ENCODE peak calls at places on chromosome 18, in four cellular contexts. I is esophagus squamous epithelium, Z is colonic mucosa, N is body of pancreas. Y is an unnamed sample.

GRCh38 chr18:23802817-23803216 is 113.6 kb downstream of the LAMA3 start:
- DNase-seq in I (no peak), N (no peak), Z (no peak), Y (no peak)

GRCh38 chr18:62558015-62558663 is 35.3 kb downstream of the ZCCHC2 start:
- DNase-seq in N (no peak), I (no peak), Z (no peak), Y (no peak)

GRCh38 chr18:44569391-44570055 is 111.2 kb upstream of the SETBP1 start:
- DNase-seq in N (no peak), I (no peak), Z (no peak), Y (no peak)

GRCh38 chr18:62634991-62635630 is 80.2 kb upstream of the PHLPP1 start:
- DNase-seq in Z (no peak), N (no peak), I (no peak), Y (no peak)

GRCh38 chr18:23330423-23330822 is 122.7 kb upstream of the RIOK3 start:
- DNase-seq in I (no peak), N (no peak), Z (no peak), Y (peak; percentile 47)

GRCh38 chr18:57819671-57820460 is 16.8 kb upstream of the ATP8B1 start:
- DNase-seq in N (peak; percentile 93), I (no peak), Z (peak; percentile 89), Y (no peak)

GRCh38 chr18:13932285-13933025 is 17.1 kb upstream of the MC2R start:
- DNase-seq in I (no peak), N (no peak), Z (no peak), Y (no peak)

GRCh38 chr18:33210575-33211189 is 229.8 kb downstream of the CCDC178 start:
- DNase-seq in I (no peak), Z (no peak), N (no peak), Y (no peak)

GRCh38 chr18:3924455-3924854 is 474.5 kb downstream of the TGIF1 start:
- DNase-seq in Z (no peak), N (no peak), I (no peak), Y (no peak)

GRCh38 chr18:24076950-24077349 is 61.9 kb upstream of the CABYR start:
- DNase-seq in I (no peak), Z (no peak), N (no peak), Y (no peak)

GRCh38 chr18:13235326-13235937 is 16.9 kb downstream of the LDLRAD4 start:
- DNase-seq in N (no peak), I (no peak), Z (no peak), Y (no peak)

GRCh38 chr18:74013955-74014354 is 133.7 kb downstream of the FBXO15 start:
- DNase-seq in N (no peak), Z (no peak), I (no peak), Y (peak; percentile 6)

GRCh38 chr18:44912740-44913478 is 232.2 kb downstream of the SETBP1 start:
- DNase-seq in N (no peak), I (no peak), Z (no peak), Y (no peak)

GRCh38 chr18:22841840-22842239 is 91.3 kb upstream of the RBBP8 start:
- DNase-seq in Z (no peak), N (no peak), I (no peak), Y (no peak)

GRCh38 chr18:2410688-2411087 is 160.6 kb downstream of the METTL4 start:
- DNase-seq in Z (no peak), N (no peak), I (no peak), Y (no peak)

GRCh38 chr18:26405190-26405781 is 143.1 kb downstream of the KCTD1 start:
- DNase-seq in N (peak; percentile 44), I (no peak), Z (no peak), Y (no peak)

GRCh38 chr18:79630266-79631095 is 49.1 kb upstream of the CTDP1 start:
- DNase-seq in I (no peak), N (no peak), Z (no peak), Y (no peak)

GRCh38 chr18:10233082-10233875 is 221.2 kb upstream of the APCDD1 start:
- DNase-seq in I (no peak), Z (no peak), N (no peak), Y (no peak)

GRCh38 chr18:41075212-41075611 is 879.8 kb upstream of the PIK3C3 start:
- DNase-seq in Z (no peak), N (no peak), I (no peak), Y (no peak)

GRCh38 chr18:60543646-60544045 is 171.1 kb upstream of the MC4R start:
- DNase-seq in I (no peak), Z (no peak), N (no peak), Y (no peak)

GRCh38 chr18:784470-785172 is 27.4 kb downstream of the YES1 start:
- DNase-seq in Z (no peak), N (no peak), I (no peak), Y (no peak)

GRCh38 chr18:62294073-62294472 is 31.0 kb upstream of the TNFRSF11A start:
- DNase-seq in Z (no peak), N (no peak), I (no peak), Y (no peak)

GRCh38 chr18:22253156-22253555 is 83.8 kb downstream of the GATA6 start:
- DNase-seq in Z (no peak), N (no peak), I (no peak), Y (no peak)

DNA sequence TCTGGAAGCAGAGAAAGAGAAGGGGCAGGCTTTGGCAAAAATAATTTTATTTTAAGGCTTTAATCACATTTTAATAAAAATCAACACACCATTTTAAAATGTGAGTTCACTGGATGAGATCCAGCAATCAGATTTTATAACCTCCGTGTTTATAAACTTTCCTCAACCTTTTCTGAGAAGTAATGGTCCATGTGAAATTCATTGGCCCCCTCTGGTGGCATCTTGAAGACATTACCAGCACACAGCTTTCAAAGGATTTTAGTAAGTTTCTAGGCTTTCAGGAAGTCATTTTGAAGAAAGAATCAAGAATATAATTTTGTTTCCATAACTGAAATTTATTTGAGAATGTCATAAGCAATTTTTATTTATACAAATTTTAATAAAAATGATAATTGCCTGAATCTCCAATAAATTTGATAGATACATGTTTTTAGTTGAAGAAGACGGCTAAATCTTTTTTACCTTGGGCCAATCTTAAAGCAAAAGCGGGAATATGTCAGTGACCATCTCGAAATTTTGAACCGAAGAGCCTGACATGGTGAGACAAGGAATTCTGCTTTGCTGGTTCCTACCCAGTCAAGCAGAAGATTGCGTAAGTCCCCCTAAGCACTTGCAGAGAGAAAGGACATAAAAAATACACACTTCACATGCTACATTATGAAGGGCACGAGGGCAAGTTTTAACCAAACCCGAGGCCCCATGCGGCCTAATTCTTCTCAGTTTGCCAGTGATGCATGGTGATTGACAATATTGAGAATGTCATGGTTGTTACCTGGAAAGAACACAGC is 128.4 kb upstream of the CBLN2 start:
- DNase-seq in I (no peak), Z (no peak), N (no peak), Y (peak; percentile 14)
- H3K4me3 ChIP-seq in I (no peak overlapping the region), Z (no peak overlapping the region), N (no peak overlapping the region), Y (no peak overlapping the region)

GRCh38 chr18:48941672-48942071 is 9.1 kb downstream of the SMAD7 start:
- DNase-seq in Z (no peak), N (peak; percentile 41), I (no peak), Y (no peak)

GRCh38 chr18:48943333-48943732 is 7.4 kb downstream of the SMAD7 start:
- DNase-seq in N (no peak), I (no peak), Z (no peak), Y (no peak)

GRCh38 chr18:48942086-48942485 is 8.7 kb downstream of the SMAD7 start:
- DNase-seq in N (no peak), I (no peak), Z (no peak), Y (no peak)

GRCh38 chr18:48943736-48944527 is 6.8 kb downstream of the SMAD7 start:
- DNase-seq in Z (peak; percentile 46), I (no peak), N (no peak), Y (no peak)

DNA sequence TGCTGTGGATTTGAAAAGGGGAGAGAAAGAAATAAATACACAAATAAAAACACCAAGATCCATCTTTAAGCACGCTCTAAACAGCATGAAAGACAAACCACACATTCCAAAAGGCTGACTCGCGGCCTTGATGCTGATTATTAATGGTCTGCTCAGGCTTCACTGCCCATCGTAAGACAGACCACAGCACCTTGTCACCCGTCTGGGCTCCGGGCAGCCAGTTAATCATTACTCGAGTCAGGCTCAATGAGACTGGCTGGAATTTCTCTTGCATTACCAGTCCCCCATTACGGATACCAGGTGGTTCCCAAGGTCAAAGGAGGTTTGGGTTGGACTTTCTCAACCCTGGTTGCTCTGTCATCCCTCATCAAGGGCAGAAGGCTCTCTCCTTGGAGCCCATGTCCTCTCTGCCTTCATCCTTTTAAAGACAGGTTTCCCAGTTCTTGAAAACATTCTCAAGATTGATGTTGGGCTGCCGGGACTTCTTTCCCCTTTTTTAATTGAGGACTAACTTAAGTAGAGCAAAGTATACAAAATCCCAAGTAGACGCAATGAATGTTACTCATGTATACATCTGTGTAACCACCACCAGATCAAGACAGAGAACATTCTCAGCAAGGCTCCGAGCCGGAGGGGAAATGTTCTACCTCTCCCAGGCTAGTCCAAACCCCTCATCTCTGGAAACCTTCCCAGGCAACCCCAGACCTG is 8.1 kb downstream of the SMAD7 start:
- DNase-seq in N (peak; percentile 83), Z (no peak), I (no peak), Y (no peak)
- H3K4me3 ChIP-seq in N (no peak overlapping the region), Z (no peak overlapping the region), I (no peak overlapping the region), Y (no peak overlapping the region)

DNA sequence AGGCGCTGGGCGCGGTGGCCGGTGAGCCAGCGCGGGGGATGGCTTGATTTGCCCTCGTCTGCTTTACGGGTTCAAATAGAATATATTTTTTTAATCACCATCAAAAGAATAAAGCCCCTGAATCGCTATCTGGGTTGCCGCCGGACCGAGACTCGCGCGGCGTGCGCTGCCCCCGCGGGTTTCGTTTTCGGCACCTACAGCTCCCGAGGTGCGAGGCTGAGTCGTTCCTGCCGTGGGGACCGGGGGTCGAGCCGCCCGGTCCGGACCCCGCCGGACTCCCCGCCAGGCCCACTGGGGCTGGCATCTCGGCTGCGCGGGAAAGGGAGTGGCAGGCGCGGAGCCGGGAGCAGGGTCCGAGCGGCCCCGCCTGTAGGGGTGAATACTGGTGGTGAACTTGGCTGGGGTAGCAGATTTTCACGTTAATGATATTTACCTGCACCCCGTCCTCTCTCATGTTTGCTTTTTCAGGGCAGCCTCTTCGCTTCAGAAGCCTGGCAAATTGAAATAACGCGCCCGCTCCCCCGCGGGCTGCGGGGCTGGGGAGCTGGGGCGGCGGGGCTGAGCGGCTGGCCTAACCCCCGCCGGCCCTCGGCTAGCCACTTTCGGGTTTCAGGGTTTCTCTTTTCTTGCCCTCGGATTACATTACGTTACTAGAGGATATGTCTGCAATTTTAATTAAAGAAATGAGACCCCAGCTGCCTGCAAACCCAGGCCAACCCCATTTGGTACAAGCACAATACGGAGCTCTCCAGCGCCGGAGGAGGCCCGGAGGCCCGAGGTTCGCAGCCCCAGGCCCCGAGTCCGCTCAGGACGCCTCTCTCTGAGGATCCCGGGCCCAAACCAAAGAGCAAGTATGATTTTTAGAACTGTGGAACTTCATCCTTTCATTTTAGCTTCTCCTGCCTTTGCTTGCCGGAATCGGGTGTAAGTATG is 1.7 kb upstream of the CELF4 start:
- DNase-seq in N (no peak), Z (no peak), I (no peak), Y (no peak)
- H3K4me3 ChIP-seq in N (no peak overlapping the region), Z (peak overlapping the region; percentile 24), I (peak overlapping the region; percentile 66), Y (no peak overlapping the region)

DNA sequence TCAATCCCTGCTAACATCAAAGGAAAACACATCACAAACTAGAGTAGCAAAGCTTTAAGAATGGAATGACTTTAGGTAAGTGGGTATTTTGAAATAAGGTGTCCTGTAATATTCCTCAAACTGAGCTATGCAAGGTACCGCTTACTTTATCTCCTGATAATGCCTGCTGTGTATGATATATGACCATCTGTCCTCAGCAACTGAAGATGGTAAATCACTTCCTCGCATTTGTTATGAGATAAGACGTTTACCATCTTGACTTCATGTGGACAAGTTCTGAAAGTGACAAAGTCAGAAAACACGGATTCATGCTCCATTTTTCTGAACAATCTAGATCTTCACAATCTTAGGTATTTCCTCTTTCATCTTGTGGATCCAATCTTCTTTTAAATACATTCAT is 49.3 kb upstream of the PTPRM start:
- DNase-seq in I (no peak), N (no peak), Z (no peak), Y (no peak)
- H3K4me3 ChIP-seq in I (no peak overlapping the region), N (no peak overlapping the region), Z (no peak overlapping the region), Y (no peak overlapping the region)

GRCh38 chr18:58898427-58898826 is 33.8 kb downstream of the ZNF532 start:
- DNase-seq in N (no peak), I (no peak), Z (no peak), Y (no peak)
- H3K4me3 ChIP-seq in N (no peak overlapping the region), I (no peak overlapping the region), Z (no peak overlapping the region), Y (no peak overlapping the region)

Y was measured in GM06990.